ENCODE peak calls at places on chromosomes 2 and 18, in seven cellular contexts. One of them, this sample, is unnamed.

GRCh38 chr18:73758446-73758845 is 389.2 kb downstream of the FBXO15 start:
- DNase-seq in K562: no peak
- DNase-seq in GM12891: no peak
- DNase-seq in SK-N-SH: no peak
- DNase-seq in H1: no peak
- DNase-seq in GM12878: no peak
- DNase-seq in HepG2: no peak
- DNase-seq in this sample: no peak

GRCh38 chr18:12606592-12607315 is 51.2 kb downstream of the SPIRE1 start:
- DNase-seq in K562: no peak
- DNase-seq in GM12891: no peak
- DNase-seq in SK-N-SH: no peak
- DNase-seq in H1: no peak
- DNase-seq in GM12878: no peak
- DNase-seq in HepG2: peak
- DNase-seq in this sample: no peak

GRCh38 chr2:19356545-19357382 is 1.7 kb downstream of the OSR1 start:
- DNase-seq in K562: no peak
- DNase-seq in GM12891: no peak
- DNase-seq in SK-N-SH: peak
- DNase-seq in H1: no peak
- DNase-seq in GM12878: no peak
- DNase-seq in HepG2: no peak
- DNase-seq in this sample: no peak

GRCh38 chr2:159124441-159124911 is 156.0 kb downstream of the TANC1 start:
- DNase-seq in K562: no peak
- DNase-seq in GM12891: no peak
- DNase-seq in SK-N-SH: no peak
- DNase-seq in H1: no peak
- DNase-seq in GM12878: no peak
- DNase-seq in HepG2: peak
- DNase-seq in this sample: no peak

GRCh38 chr18:56515522-56515921 is 122.9 kb downstream of the TXNL1 start:
- DNase-seq in K562: no peak
- DNase-seq in GM12891: no peak
- DNase-seq in SK-N-SH: no peak
- DNase-seq in H1: no peak
- DNase-seq in GM12878: no peak
- DNase-seq in HepG2: no peak
- DNase-seq in this sample: no peak

GRCh38 chr2:192194866-192195547 is at the start of gene TMEFF2:
- DNase-seq in K562: peak
- DNase-seq in GM12891: peak
- DNase-seq in SK-N-SH: peak
- DNase-seq in H1: peak
- DNase-seq in GM12878: no peak
- DNase-seq in HepG2: peak
- DNase-seq in this sample: peak

GRCh38 chr2:230330725-230331124 is 3.7 kb downstream of the SP140L start:
- DNase-seq in K562: no peak
- DNase-seq in GM12891: no peak
- DNase-seq in SK-N-SH: no peak
- DNase-seq in H1: no peak
- DNase-seq in GM12878: no peak
- DNase-seq in HepG2: no peak
- DNase-seq in this sample: no peak

GRCh38 chr18:10401930-10402329 is 52.5 kb upstream of the APCDD1 start:
- DNase-seq in K562: no peak
- DNase-seq in GM12891: no peak
- DNase-seq in SK-N-SH: no peak
- DNase-seq in H1: no peak
- DNase-seq in GM12878: no peak
- DNase-seq in HepG2: no peak
- DNase-seq in this sample: no peak

GRCh38 chr2:122191331-122191730 is 435.9 kb downstream of the TSN start:
- DNase-seq in K562: peak
- DNase-seq in GM12891: no peak
- DNase-seq in SK-N-SH: peak
- DNase-seq in H1: peak
- DNase-seq in GM12878: no peak
- DNase-seq in HepG2: peak
- DNase-seq in this sample: no peak

GRCh38 chr18:22241806-22242440 is 72.5 kb downstream of the GATA6 start:
- DNase-seq in K562: no peak
- DNase-seq in GM12891: no peak
- DNase-seq in SK-N-SH: no peak
- DNase-seq in H1: no peak
- DNase-seq in GM12878: no peak
- DNase-seq in HepG2: no peak
- DNase-seq in this sample: no peak

GRCh38 chr2:216691210-216691741 is 4.1 kb downstream of the IGFBP5 start:
- DNase-seq in K562: peak
- DNase-seq in GM12891: no peak
- DNase-seq in SK-N-SH: peak
- DNase-seq in H1: no peak
- DNase-seq in GM12878: no peak
- DNase-seq in HepG2: no peak
- DNase-seq in this sample: no peak

GRCh38 chr2:69054431-69054830 is 41.5 kb downstream of the ANTXR1 start:
- DNase-seq in K562: no peak
- DNase-seq in GM12891: peak
- DNase-seq in SK-N-SH: no peak
- DNase-seq in H1: no peak
- DNase-seq in GM12878: peak
- DNase-seq in HepG2: no peak
- DNase-seq in this sample: no peak

GRCh38 chr2:180328795-180329422 is 321.8 kb upstream of the CWC22 start:
- DNase-seq in K562: no peak
- DNase-seq in GM12891: no peak
- DNase-seq in SK-N-SH: no peak
- DNase-seq in H1: no peak
- DNase-seq in GM12878: no peak
- DNase-seq in HepG2: no peak
- DNase-seq in this sample: no peak

GRCh38 chr2:28661589-28662001 is 90.0 kb upstream of the PPP1CB start:
- DNase-seq in K562: no peak
- DNase-seq in GM12891: no peak
- DNase-seq in SK-N-SH: peak
- DNase-seq in H1: no peak
- DNase-seq in GM12878: no peak
- DNase-seq in HepG2: no peak
- DNase-seq in this sample: no peak

GRCh38 chr2:39658371-39658770 is 7.3 kb upstream of the TMEM178A start:
- DNase-seq in K562: no peak
- DNase-seq in GM12891: no peak
- DNase-seq in SK-N-SH: no peak
- DNase-seq in H1: no peak
- DNase-seq in GM12878: no peak
- DNase-seq in HepG2: no peak
- DNase-seq in this sample: no peak

GRCh38 chr2:67399831-67400489 is 2.8 kb downstream of the ETAA1 start:
- DNase-seq in K562: no peak
- DNase-seq in GM12891: no peak
- DNase-seq in SK-N-SH: no peak
- DNase-seq in H1: no peak
- DNase-seq in GM12878: no peak
- DNase-seq in HepG2: no peak
- DNase-seq in this sample: no peak

GRCh38 chr2:223860809-223861738 is 23.7 kb upstream of the AP1S3 start:
- DNase-seq in K562: no peak
- DNase-seq in GM12891: no peak
- DNase-seq in SK-N-SH: no peak
- DNase-seq in H1: no peak
- DNase-seq in GM12878: no peak
- DNase-seq in HepG2: peak
- DNase-seq in this sample: no peak

GRCh38 chr2:118577202-118577601 is 270.2 kb downstream of the EN1 start:
- DNase-seq in K562: no peak
- DNase-seq in GM12891: no peak
- DNase-seq in SK-N-SH: no peak
- DNase-seq in H1: no peak
- DNase-seq in GM12878: no peak
- DNase-seq in HepG2: no peak
- DNase-seq in this sample: no peak

GRCh38 chr18:23588836-23589560 is 2.7 kb upstream of the NPC1 start:
- DNase-seq in K562: no peak
- DNase-seq in GM12891: no peak
- DNase-seq in SK-N-SH: no peak
- DNase-seq in H1: no peak
- DNase-seq in GM12878: no peak
- DNase-seq in HepG2: peak
- DNase-seq in this sample: no peak

GRCh38 chr18:57819671-57820460 is 16.8 kb upstream of the ATP8B1 start:
- DNase-seq in K562: peak
- DNase-seq in GM12891: no peak
- DNase-seq in SK-N-SH: peak
- DNase-seq in H1: no peak
- DNase-seq in GM12878: no peak
- DNase-seq in HepG2: peak
- DNase-seq in this sample: no peak

GRCh38 chr2:177467646-177468045 is 75.1 kb downstream of the AGPS start:
- DNase-seq in K562: no peak
- DNase-seq in GM12891: no peak
- DNase-seq in SK-N-SH: no peak
- DNase-seq in H1: no peak
- DNase-seq in GM12878: no peak
- DNase-seq in HepG2: no peak
- DNase-seq in this sample: no peak

GRCh38 chr2:226652983-226653765 is 146.4 kb downstream of the IRS1 start:
- DNase-seq in K562: no peak
- DNase-seq in GM12891: no peak
- DNase-seq in SK-N-SH: no peak
- DNase-seq in H1: no peak
- DNase-seq in GM12878: no peak
- DNase-seq in HepG2: no peak
- DNase-seq in this sample: no peak

GRCh38 chr18:50453732-50454131 is 78.9 kb downstream of the SKA1 start:
- DNase-seq in K562: no peak
- DNase-seq in GM12891: no peak
- DNase-seq in SK-N-SH: no peak
- DNase-seq in H1: no peak
- DNase-seq in GM12878: no peak
- DNase-seq in HepG2: no peak
- DNase-seq in this sample: no peak

GRCh38 chr2:165161510-165161909 is 42.3 kb downstream of the SCN3A start:
- DNase-seq in K562: no peak
- DNase-seq in GM12891: no peak
- DNase-seq in SK-N-SH: no peak
- DNase-seq in H1: no peak
- DNase-seq in GM12878: no peak
- DNase-seq in HepG2: no peak
- DNase-seq in this sample: no peak

GRCh38 chr2:4914551-4914950 is 777.6 kb upstream of the SOX11 start:
- DNase-seq in K562: no peak
- DNase-seq in GM12891: no peak
- DNase-seq in SK-N-SH: no peak
- DNase-seq in H1: no peak
- DNase-seq in GM12878: no peak
- DNase-seq in HepG2: no peak
- DNase-seq in this sample: no peak

GRCh38 chr2:71681626-71682025 is 228.3 kb downstream of the DYSF start:
- DNase-seq in K562: no peak
- DNase-seq in GM12891: no peak
- DNase-seq in SK-N-SH: no peak
- DNase-seq in H1: no peak
- DNase-seq in GM12878: no peak
- DNase-seq in HepG2: no peak
- DNase-seq in this sample: no peak

DNA sequence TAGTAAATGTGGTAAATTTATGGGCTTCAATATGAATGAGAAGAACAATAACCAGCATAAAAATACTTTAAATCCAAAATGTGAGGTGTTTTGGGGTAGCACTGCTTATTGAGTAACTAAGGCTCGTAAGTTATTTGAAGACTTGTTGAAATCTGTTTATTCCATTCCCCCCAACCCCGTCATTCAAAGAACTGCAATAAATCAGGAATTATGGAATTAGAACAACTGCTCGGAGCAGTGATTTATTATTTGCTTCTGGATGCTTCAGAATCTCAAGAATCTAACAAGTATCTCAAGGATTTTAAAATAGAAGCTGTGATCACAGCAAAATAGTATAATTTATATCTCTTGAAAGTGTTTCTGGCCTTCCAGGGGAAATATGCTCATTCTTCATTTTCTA is 86.8 kb downstream of the EML6 start:
- DNase-seq in K562: no peak
- DNase-seq in GM12891: no peak
- DNase-seq in SK-N-SH: no peak
- DNase-seq in H1: no peak
- DNase-seq in GM12878: no peak
- DNase-seq in HepG2: no peak
- DNase-seq in this sample: no peak
- TF ChIP-seq TAF1 in K562: no peak
- TF ChIP-seq TAF1 in GM12891: no peak
- TF ChIP-seq TAF1 in SK-N-SH: no peak
- TF ChIP-seq TAF1 in H1: no peak
- TF ChIP-seq TAF1 in GM12878: no peak
- TF ChIP-seq TAF1 in HepG2: no peak
- TF ChIP-seq TAF1 in this sample: no peak

GRCh38 chr2:24544456-24545115 is 53.5 kb downstream of the NCOA1 start:
- DNase-seq in K562: no peak
- DNase-seq in GM12891: no peak
- DNase-seq in SK-N-SH: no peak
- DNase-seq in H1: no peak
- DNase-seq in GM12878: no peak
- DNase-seq in HepG2: no peak
- DNase-seq in this sample: no peak
- TF ChIP-seq POLR2AphosphoS5 in K562: no peak
- TF ChIP-seq POLR2AphosphoS5 in GM12891: no peak
- TF ChIP-seq POLR2AphosphoS5 in SK-N-SH: no peak
- TF ChIP-seq POLR2AphosphoS5 in H1: no peak
- TF ChIP-seq POLR2AphosphoS5 in GM12878: no peak
- TF ChIP-seq POLR2AphosphoS5 in HepG2: no peak
- TF ChIP-seq POLR2AphosphoS5 in this sample: no peak

DNA sequence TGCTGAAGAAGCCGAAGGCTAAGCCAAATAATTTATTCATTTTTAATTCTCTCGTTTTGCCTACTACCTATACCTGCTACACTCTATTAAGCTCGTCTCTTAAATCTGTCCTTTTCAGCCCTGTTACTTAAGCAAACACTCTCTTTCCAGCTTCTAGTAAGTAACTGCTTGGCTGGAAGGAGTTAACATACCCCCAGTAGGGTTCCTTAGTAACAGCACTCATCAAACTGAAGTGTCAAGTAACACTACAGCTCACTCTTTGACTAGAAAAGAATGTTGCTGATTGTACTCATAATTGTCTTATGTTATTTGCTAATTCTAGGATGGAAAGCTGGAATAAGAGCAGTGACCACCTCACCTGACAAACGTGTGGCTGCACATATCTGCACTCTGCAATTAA is 120.0 kb upstream of the SCN7A start:
- DNase-seq in K562: no peak
- DNase-seq in GM12891: no peak
- DNase-seq in SK-N-SH: no peak
- DNase-seq in H1: no peak
- DNase-seq in GM12878: no peak
- DNase-seq in HepG2: no peak
- DNase-seq in this sample: no peak
- TF ChIP-seq TAF1 in K562: no peak
- TF ChIP-seq TAF1 in GM12891: no peak
- TF ChIP-seq TAF1 in SK-N-SH: no peak
- TF ChIP-seq TAF1 in H1: no peak
- TF ChIP-seq TAF1 in GM12878: no peak
- TF ChIP-seq TAF1 in HepG2: no peak
- TF ChIP-seq TAF1 in this sample: no peak

GRCh38 chr2:238263204-238264071 is 23.6 kb upstream of the HES6 start:
- DNase-seq in K562: peak
- DNase-seq in GM12891: peak
- DNase-seq in SK-N-SH: peak
- DNase-seq in H1: peak
- DNase-seq in GM12878: peak
- DNase-seq in HepG2: peak
- DNase-seq in this sample: peak
- TF ChIP-seq POLR2AphosphoS5 in K562: no peak
- TF ChIP-seq POLR2AphosphoS5 in GM12891: no peak
- TF ChIP-seq POLR2AphosphoS5 in SK-N-SH: no peak
- TF ChIP-seq POLR2AphosphoS5 in H1: no peak
- TF ChIP-seq POLR2AphosphoS5 in GM12878: no peak
- TF ChIP-seq POLR2AphosphoS5 in HepG2: no peak
- TF ChIP-seq POLR2AphosphoS5 in this sample: no peak

This sample was measured in GM12892.